ENCODE peak calls at places on chromosomes 4 and X, in four cellular contexts. One of them, this sample, is unnamed.

GRCh38 chr4:2785613-2786012 is 7.3 kb upstream of the SH3BP2 start:
- DNase-seq in WTC11: no peak
- DNase-seq in SK-N-SH: no peak
- DNase-seq in K562: peak
- DNase-seq in this sample: peak

GRCh38 chr4:7074423-7074822 is 6.6 kb upstream of the GRPEL1 start:
- DNase-seq in WTC11: no peak
- DNase-seq in SK-N-SH: no peak
- DNase-seq in K562: no peak
- DNase-seq in this sample: no peak

GRCh38 chrX:1676866-1677265 is 62.0 kb downstream of the ASMT start:
- DNase-seq in WTC11: no peak
- DNase-seq in SK-N-SH: no peak
- DNase-seq in K562: no peak
- DNase-seq in this sample: no peak

GRCh38 chr4:28369504-28369903 is 1508.9 kb downstream of the STIM2 start:
- DNase-seq in WTC11: no peak
- DNase-seq in SK-N-SH: no peak
- DNase-seq in K562: no peak
- DNase-seq in this sample: no peak

GRCh38 chr4:118589471-118590055 is 95.6 kb upstream of the METTL14 start:
- DNase-seq in WTC11: no peak
- DNase-seq in SK-N-SH: no peak
- DNase-seq in K562: no peak
- DNase-seq in this sample: no peak

GRCh38 chr4:5893013-5893580 is at the start of gene CRMP1:
- DNase-seq in WTC11: peak
- DNase-seq in SK-N-SH: peak
- DNase-seq in K562: no peak
- DNase-seq in this sample: no peak

GRCh38 chr4:166044871-166045270 is 171.8 kb downstream of the TLL1 start:
- DNase-seq in WTC11: no peak
- DNase-seq in SK-N-SH: no peak
- DNase-seq in K562: no peak
- DNase-seq in this sample: no peak

GRCh38 chr4:25513814-25514213 is 136.8 kb downstream of the ANAPC4 start:
- DNase-seq in WTC11: no peak
- DNase-seq in SK-N-SH: no peak
- DNase-seq in K562: no peak
- DNase-seq in this sample: no peak

GRCh38 chrX:115268421-115268820 is 21.1 kb upstream of the LUZP4 start:
- DNase-seq in WTC11: no peak
- DNase-seq in SK-N-SH: no peak
- DNase-seq in K562: peak
- DNase-seq in this sample: no peak

GRCh38 chrX:12421918-12422317 is 283.6 kb downstream of the FRMPD4 start:
- DNase-seq in WTC11: no peak
- DNase-seq in SK-N-SH: no peak
- DNase-seq in K562: no peak
- DNase-seq in this sample: no peak

GRCh38 chrX:10769696-10770619 is 149.6 kb upstream of the MID1 start:
- DNase-seq in WTC11: no peak
- DNase-seq in SK-N-SH: no peak
- DNase-seq in K562: no peak
- DNase-seq in this sample: no peak

GRCh38 chr4:8536467-8536866 is 43.7 kb upstream of the GPR78 start:
- DNase-seq in WTC11: no peak
- DNase-seq in SK-N-SH: no peak
- DNase-seq in K562: no peak
- DNase-seq in this sample: no peak

GRCh38 chr4:8377103-8378075 is 63.1 kb downstream of the ACOX3 start:
- DNase-seq in WTC11: no peak
- DNase-seq in SK-N-SH: no peak
- DNase-seq in K562: no peak
- DNase-seq in this sample: no peak

GRCh38 chr4:169115897-169116254 is 105.8 kb upstream of the CBR4 start:
- DNase-seq in WTC11: no peak
- DNase-seq in SK-N-SH: no peak
- DNase-seq in K562: no peak
- DNase-seq in this sample: no peak

GRCh38 chrX:107747596-107748161 is 27.9 kb downstream of the TSC22D3 start:
- DNase-seq in WTC11: no peak
- DNase-seq in SK-N-SH: no peak
- DNase-seq in K562: no peak
- DNase-seq in this sample: no peak

GRCh38 chr4:22003878-22004277 is 55.3 kb upstream of the KCNIP4 start:
- DNase-seq in WTC11: no peak
- DNase-seq in SK-N-SH: no peak
- DNase-seq in K562: no peak
- DNase-seq in this sample: no peak

GRCh38 chr4:126592088-126592487 is 1040.7 kb upstream of the INTU start:
- DNase-seq in WTC11: no peak
- DNase-seq in SK-N-SH: no peak
- DNase-seq in K562: peak
- DNase-seq in this sample: no peak

GRCh38 chrX:84724576-84724975 is 222.3 kb upstream of the HDX start:
- DNase-seq in WTC11: no peak
- DNase-seq in SK-N-SH: no peak
- DNase-seq in K562: no peak
- DNase-seq in this sample: no peak

GRCh38 chr4:166435449-166435848 is 562.4 kb downstream of the TLL1 start:
- DNase-seq in WTC11: no peak
- DNase-seq in SK-N-SH: no peak
- DNase-seq in K562: no peak
- DNase-seq in this sample: no peak

GRCh38 chrX:133943507-133943906 is 41.9 kb downstream of the GPC3 start:
- DNase-seq in WTC11: no peak
- DNase-seq in SK-N-SH: no peak
- DNase-seq in K562: no peak
- DNase-seq in this sample: no peak

GRCh38 chrX:74465424-74465823 is 44.1 kb downstream of the SLC16A2 start:
- DNase-seq in WTC11: no peak
- DNase-seq in SK-N-SH: no peak
- DNase-seq in K562: no peak
- DNase-seq in this sample: no peak

GRCh38 chr4:94527556-94528233 is 76.0 kb downstream of the PDLIM5 start:
- DNase-seq in WTC11: no peak
- DNase-seq in SK-N-SH: no peak
- DNase-seq in K562: no peak
- DNase-seq in this sample: no peak

GRCh38 chr4:26050212-26050643 is 136.2 kb downstream of the SMIM20 start:
- DNase-seq in WTC11: no peak
- DNase-seq in SK-N-SH: no peak
- DNase-seq in K562: no peak
- DNase-seq in this sample: no peak

GRCh38 chr4:140151700-140152014 is 2.3 kb downstream of the MAML3 start:
- DNase-seq in WTC11: peak
- DNase-seq in SK-N-SH: peak
- DNase-seq in K562: peak
- DNase-seq in this sample: no peak

GRCh38 chr4:123415977-123416376 is 19.4 kb downstream of the SPRY1 start:
- DNase-seq in WTC11: no peak
- DNase-seq in SK-N-SH: no peak
- DNase-seq in K562: no peak
- DNase-seq in this sample: no peak
- TF ChIP-seq USF1 in WTC11: no peak
- TF ChIP-seq USF1 in SK-N-SH: no peak
- TF ChIP-seq USF1 in K562: no peak
- TF ChIP-seq USF1 in this sample: no peak

GRCh38 chrX:88424071-88424470 is 323.0 kb upstream of the CPXCR1 start:
- DNase-seq in WTC11: no peak
- DNase-seq in SK-N-SH: no peak
- DNase-seq in K562: no peak
- DNase-seq in this sample: no peak

GRCh38 chrX:88424541-88424940 is 322.5 kb upstream of the CPXCR1 start:
- DNase-seq in WTC11: no peak
- DNase-seq in SK-N-SH: no peak
- DNase-seq in K562: no peak
- DNase-seq in this sample: no peak

GRCh38 chrX:88425739-88426138 is 321.3 kb upstream of the CPXCR1 start:
- DNase-seq in WTC11: no peak
- DNase-seq in SK-N-SH: no peak
- DNase-seq in K562: no peak
- DNase-seq in this sample: no peak
- TF ChIP-seq USF1 in WTC11: no peak
- TF ChIP-seq USF1 in SK-N-SH: no peak
- TF ChIP-seq USF1 in K562: no peak
- TF ChIP-seq USF1 in this sample: no peak

DNA sequence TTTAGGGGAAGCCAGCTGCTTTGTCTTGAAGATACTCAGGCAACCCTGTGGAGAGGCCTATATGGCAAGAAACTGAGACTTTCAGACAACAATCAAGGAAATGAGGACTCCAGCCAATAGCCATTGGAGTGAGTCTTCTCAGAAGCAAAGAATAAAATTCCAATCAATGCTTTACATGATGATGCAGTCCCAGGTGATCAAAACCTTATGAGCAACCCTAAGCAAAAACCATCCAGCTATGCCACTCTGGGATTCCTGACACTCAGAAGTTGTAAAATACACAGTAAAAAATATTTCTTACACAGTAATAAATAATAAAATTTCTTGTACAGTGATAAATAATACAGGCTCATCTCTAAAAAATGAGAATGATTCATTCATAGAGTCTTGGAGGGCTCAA is 150.5 kb downstream of the IL15 start:
- DNase-seq in WTC11: no peak
- DNase-seq in SK-N-SH: no peak
- DNase-seq in K562: no peak
- DNase-seq in this sample: no peak
- TF ChIP-seq USF1 in WTC11: no peak
- TF ChIP-seq USF1 in SK-N-SH: no peak
- TF ChIP-seq USF1 in K562: no peak
- TF ChIP-seq USF1 in this sample: no peak

GRCh38 chr4:81838586-81838985 is 366.9 kb upstream of the RASGEF1B start:
- DNase-seq in WTC11: no peak
- DNase-seq in SK-N-SH: no peak
- DNase-seq in K562: no peak
- DNase-seq in this sample: no peak

GRCh38 chr4:81844717-81845116 is 373.0 kb upstream of the RASGEF1B start:
- DNase-seq in WTC11: peak
- DNase-seq in SK-N-SH: peak
- DNase-seq in K562: peak
- DNase-seq in this sample: peak

GRCh38 chr4:81836716-81837115 is 365.0 kb upstream of the RASGEF1B start:
- DNase-seq in WTC11: no peak
- DNase-seq in SK-N-SH: no peak
- DNase-seq in K562: peak
- DNase-seq in this sample: no peak

GRCh38 chr4:81845273-81845672 is 373.6 kb upstream of the RASGEF1B start:
- DNase-seq in WTC11: no peak
- DNase-seq in SK-N-SH: no peak
- DNase-seq in K562: no peak
- DNase-seq in this sample: no peak

DNA sequence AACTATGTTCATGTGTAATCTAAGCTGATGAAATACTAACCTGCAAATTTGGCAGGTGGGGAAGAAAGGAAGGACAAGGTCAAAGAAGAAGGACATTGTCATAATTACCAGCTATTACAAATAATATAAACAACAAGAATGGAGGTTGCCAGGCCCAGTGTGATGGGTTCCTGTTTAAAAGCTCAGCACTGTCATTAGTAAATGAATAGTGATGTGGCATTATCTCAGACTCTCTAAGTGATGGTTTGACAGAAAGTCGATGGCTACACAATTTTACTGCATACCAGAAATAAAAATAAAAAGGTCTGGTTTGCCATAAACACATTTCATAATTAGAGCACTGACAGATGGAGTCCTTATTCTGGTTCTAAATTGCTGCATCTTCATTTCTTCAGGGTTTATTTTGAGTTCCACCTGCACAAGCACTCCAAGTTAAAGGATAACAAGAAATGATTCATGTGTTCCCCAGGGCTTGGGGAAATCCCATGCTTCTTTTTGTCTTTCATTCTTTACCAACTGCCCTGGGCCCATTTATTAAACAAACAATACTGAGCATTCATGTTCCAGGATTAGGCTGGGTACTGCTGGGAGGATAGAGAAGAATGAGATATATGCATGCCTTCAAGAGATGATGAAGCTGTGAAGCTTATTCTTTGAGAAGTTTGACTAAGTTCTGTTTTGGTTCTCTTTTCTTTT is 367.8 kb upstream of the RASGEF1B start:
- DNase-seq in WTC11: no peak
- DNase-seq in SK-N-SH: no peak
- DNase-seq in K562: no peak
- DNase-seq in this sample: no peak
- TF ChIP-seq USF1 in WTC11: no peak
- TF ChIP-seq USF1 in SK-N-SH: no peak
- TF ChIP-seq USF1 in K562: no peak
- TF ChIP-seq USF1 in this sample: no peak